ENCODE peak calls at places on chromosome 17, in ten cellular contexts. T, W, Y, I, K, A, V, E, R and C are unnamed samples.

GRCh38 chr17:81365148-81365600 is 30.1 kb upstream of the BAHCC1 start:
- DNase-seq in T (peak), W (peak), Y (no peak), I (peak), K (no peak), A (no peak), V (no peak), E (peak), R (no peak), C (peak)

GRCh38 chr17:83127431-83128160 is 48.2 kb downstream of the METRNL start:
- DNase-seq in T (no peak), W (no peak), Y (no peak), I (no peak), K (no peak), A (no peak), V (no peak), E (no peak), R (no peak), C (no peak)

GRCh38 chr17:80845121-80845862 is 146.3 kb upstream of the CHMP6 start:
- DNase-seq in T (no peak), W (no peak), Y (no peak), I (no peak), K (no peak), A (no peak), V (no peak), E (no peak), R (no peak), C (no peak)

GRCh38 chr17:80219013-80219776 is 938 bp downstream of the SGSH start:
- DNase-seq in T (peak), W (peak), Y (peak), I (peak), K (peak), A (peak), V (peak), E (no peak), R (peak), C (peak)

GRCh38 chr17:78953356-78954350 is 26.1 kb downstream of the LGALS3BP start:
- DNase-seq in T (peak), W (no peak), Y (no peak), I (no peak), K (no peak), A (no peak), V (no peak), E (no peak), R (no peak), C (no peak)

GRCh38 chr17:49523706-49524472 is 28.8 kb downstream of the NGFR start:
- DNase-seq in T (no peak), W (peak), Y (peak), I (no peak), K (peak), A (peak), V (no peak), E (peak), R (no peak), C (no peak)

GRCh38 chr17:16013943-16014407 is 14.4 kb downstream of the TTC19 start:
- DNase-seq in T (peak), W (no peak), Y (no peak), I (peak), K (peak), A (peak), V (peak), E (no peak), R (no peak), C (peak)

GRCh38 chr17:61389670-61390478 is 9.8 kb upstream of the TBX2 start:
- DNase-seq in T (peak), W (peak), Y (no peak), I (peak), K (no peak), A (no peak), V (peak), E (peak), R (peak), C (peak)

GRCh38 chr17:29577009-29577777 is 8.7 kb downstream of the TP53I13 start:
- DNase-seq in T (no peak), W (no peak), Y (no peak), I (no peak), K (no peak), A (no peak), V (no peak), E (no peak), R (no peak), C (no peak)

GRCh38 chr17:80868022-80868609 is 123.5 kb upstream of the CHMP6 start:
- DNase-seq in T (no peak), W (no peak), Y (no peak), I (no peak), K (no peak), A (no peak), V (no peak), E (no peak), R (no peak), C (no peak)

GRCh38 chr17:59003860-59004259 is 102.8 kb downstream of the TRIM37 start:
- DNase-seq in T (no peak), W (no peak), Y (no peak), I (no peak), K (no peak), A (no peak), V (no peak), E (no peak), R (no peak), C (no peak)

GRCh38 chr17:41547921-41548843 is 20.1 kb upstream of the KRT19 start:
- DNase-seq in T (peak), W (peak), Y (no peak), I (peak), K (no peak), A (peak), V (peak), E (peak), R (peak), C (peak)

GRCh38 chr17:33753452-33753851 is 460.4 kb upstream of the ASIC2 start:
- DNase-seq in T (no peak), W (no peak), Y (no peak), I (no peak), K (no peak), A (no peak), V (no peak), E (no peak), R (peak), C (no peak)

GRCh38 chr17:15946611-15947120 is 1.7 kb downstream of the ADORA2B start:
- DNase-seq in T (no peak), W (no peak), Y (no peak), I (peak), K (no peak), A (no peak), V (no peak), E (no peak), R (no peak), C (no peak)

GRCh38 chr17:44084131-44084538 is 13.6 kb downstream of the G6PC3 start:
- DNase-seq in T (no peak), W (peak), Y (no peak), I (peak), K (no peak), A (no peak), V (peak), E (peak), R (peak), C (no peak)

GRCh38 chr17:56820207-56820606 is 13.5 kb downstream of the C17orf67 start:
- DNase-seq in T (no peak), W (no peak), Y (no peak), I (no peak), K (no peak), A (no peak), V (no peak), E (no peak), R (no peak), C (no peak)